ENCODE peak calls at places on chromosomes 7 and 10, in seven cellular contexts. J, S, P, T, I, R and X are unnamed samples. For H3K27me3, the result is how much of the 10 kb centered on the place peaks cover.

GRCh38 chr7:134888141-134888740 is 98.1 kb upstream of the AGBL3 start:
- DNase-seq in J (no peak), S (no peak), P (no peak), T (no peak), I (no peak), R (no peak), X (no peak)

GRCh38 chr10:43350139-43350538 is 21.3 kb upstream of the FXYD4 start:
- DNase-seq in J (no peak), S (peak), P (peak), T (no peak), I (no peak), R (no peak), X (peak)

GRCh38 chr10:92420554-92421275 is 129.7 kb downstream of the MARCHF5 start:
- DNase-seq in J (no peak), S (no peak), P (no peak), T (peak), I (peak), R (no peak), X (peak)

GRCh38 chr10:109881481-109881880 is 41.8 kb downstream of the XPNPEP1 start:
- DNase-seq in J (no peak), S (no peak), P (no peak), T (no peak), I (no peak), R (no peak), X (no peak)

GRCh38 chr10:47359626-47360418 is 11.7 kb downstream of the RBP3 start:
- DNase-seq in J (no peak), S (no peak), P (no peak), T (no peak), I (no peak), R (no peak), X (no peak)

GRCh38 chr10:49486009-49486408 is 52.9 kb downstream of the ERCC6 start:
- DNase-seq in J (no peak), S (no peak), P (no peak), T (no peak), I (no peak), R (no peak), X (no peak)

GRCh38 chr7:50534690-50535290 is 30.4 kb downstream of the DDC start:
- DNase-seq in J (no peak), S (no peak), P (peak), T (no peak), I (no peak), R (no peak), X (peak)

GRCh38 chr7:112892263-112892662 is 102.1 kb upstream of the TMEM168 start:
- DNase-seq in J (no peak), S (no peak), P (no peak), T (no peak), I (no peak), R (no peak), X (no peak)

GRCh38 chr7:4610768-4611467 is 71.2 kb upstream of the FOXK1 start:
- DNase-seq in J (no peak), S (peak), P (peak), T (peak), I (no peak), R (peak), X (peak)

GRCh38 chr7:43766564-43766963 is 8.1 kb downstream of the BLVRA start:
- DNase-seq in J (no peak), S (no peak), P (no peak), T (peak), I (no peak), R (no peak), X (peak)

GRCh38 chr10:133279961-133280283 is 3.3 kb upstream of the ADAM8 start:
- DNase-seq in J (no peak), S (no peak), P (no peak), T (no peak), I (no peak), R (no peak), X (no peak)

GRCh38 chr10:93745411-93746065 is 12.2 kb upstream of the LGI1 start:
- DNase-seq in J (no peak), S (no peak), P (no peak), T (peak), I (no peak), R (no peak), X (peak)

DNA sequence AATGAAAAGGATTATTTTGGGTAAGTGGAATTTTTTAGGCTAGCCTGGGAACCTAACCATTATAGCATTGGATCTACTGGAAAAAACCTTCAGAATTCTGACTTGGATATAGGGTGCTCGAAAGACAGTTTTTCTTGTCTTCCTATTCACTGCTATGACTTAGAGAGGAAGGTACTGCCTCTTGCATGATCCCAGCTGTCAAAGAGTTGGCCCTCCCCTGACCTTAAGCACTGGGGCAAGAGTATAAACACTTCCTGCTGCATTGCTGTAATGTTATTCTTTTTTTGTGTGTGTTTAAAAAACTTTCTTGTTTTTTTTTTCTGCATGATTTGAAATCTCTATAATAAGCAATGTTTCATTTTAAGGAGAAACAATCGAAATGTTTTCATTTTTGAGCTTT is 113.0 kb downstream of the LRMDA start:
- DNase-seq in J (no peak), S (no peak), P (no peak), T (no peak), I (no peak), R (no peak), X (no peak)
- H3K27me3 ChIP-seq in J (under half), S (under half), P (under half), T (under half), I (under half), R (under half), X (under half)

DNA sequence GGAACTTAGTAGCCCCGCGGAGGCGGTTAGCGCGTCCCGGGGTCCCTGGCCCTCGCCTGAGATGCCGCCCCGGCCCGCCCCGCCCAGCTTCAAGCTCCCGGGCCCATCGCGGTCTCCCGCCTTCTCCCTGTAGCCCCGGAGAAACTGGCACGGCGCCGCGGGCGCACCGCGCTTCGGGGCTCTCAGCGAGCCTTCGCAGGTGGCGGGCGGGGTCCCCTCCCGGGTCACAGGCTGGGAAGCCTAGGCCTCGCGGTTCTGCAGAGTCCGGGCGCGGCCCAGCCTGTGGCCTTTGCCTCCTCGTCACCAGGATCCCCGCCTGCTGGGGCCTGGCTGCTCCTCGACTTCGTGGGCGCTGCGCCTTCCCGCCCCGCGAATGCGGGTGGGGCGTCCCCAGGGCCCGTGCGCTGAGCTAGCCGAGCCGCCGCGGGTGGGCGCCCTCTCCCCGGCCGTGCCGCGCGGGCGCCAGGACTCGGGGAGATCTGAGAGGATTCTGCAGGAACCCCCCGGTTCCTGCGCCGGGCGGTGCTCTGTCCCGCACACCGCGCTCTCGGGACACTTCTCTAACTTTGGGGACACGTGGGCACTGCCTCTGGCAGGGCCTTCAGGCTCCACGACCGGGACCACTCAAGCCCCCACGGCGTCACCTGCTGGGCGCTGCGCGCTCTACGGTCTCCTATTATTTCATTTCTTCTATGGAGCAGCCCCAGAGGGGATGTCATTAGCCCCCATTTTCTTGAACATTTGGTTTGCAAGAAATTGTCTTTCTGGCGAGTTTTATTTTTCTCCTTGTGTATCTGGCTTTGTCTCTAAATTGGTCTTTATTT is 683 bp upstream of the RGS10 start:
- DNase-seq in J (no peak), S (peak), P (peak), T (peak), I (peak), R (peak), X (peak)
- H3K27me3 ChIP-seq in J (under half), S (under half), P (under half), T (half or more), I (under half), R (under half), X (under half)

GRCh38 chr10:101215397-101216206 is 13.7 kb downstream of the LBX1 start:
- DNase-seq in J (no peak), S (no peak), P (peak), T (peak), I (no peak), R (no peak), X (no peak)
- H3K27me3 ChIP-seq in J (half or more), S (half or more), P (half or more), T (half or more), I (half or more), R (half or more), X (half or more)

GRCh38 chr7:149689591-149689845 is 83.9 kb downstream of the ZNF467 start:
- DNase-seq in J (no peak), S (no peak), P (no peak), T (no peak), I (no peak), R (no peak), X (no peak)
- H3K27me3 ChIP-seq in J (under half), S (under half), P (under half), T (under half), I (under half), R (under half), X (under half)

GRCh38 chr10:80279146-80279545 is 10.3 kb downstream of the MAT1A start:
- DNase-seq in J (no peak), S (no peak), P (no peak), T (no peak), I (no peak), R (no peak), X (no peak)
- H3K27me3 ChIP-seq in J (under half), S (under half), P (under half), T (under half), I (under half), R (under half), X (under half)

DNA sequence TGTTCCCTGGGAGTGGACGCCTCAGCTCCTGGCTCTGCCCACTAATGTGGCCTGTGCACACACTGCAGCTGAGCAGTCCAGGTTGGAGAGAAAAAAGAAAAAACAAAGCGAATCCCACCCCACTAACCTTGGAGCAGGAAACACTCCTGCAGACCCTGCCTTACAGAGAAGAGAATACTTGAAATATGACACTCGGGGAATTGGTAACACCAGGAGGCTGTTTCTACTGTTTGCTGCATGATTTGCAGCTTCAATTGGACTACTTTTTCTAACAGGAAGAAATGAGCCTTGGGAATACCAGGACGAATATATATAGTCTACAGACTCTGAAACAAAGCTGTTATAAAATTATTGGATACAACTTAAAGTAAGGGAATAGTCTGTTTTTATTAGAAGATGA is 22.2 kb downstream of the CDHR3 start:
- DNase-seq in J (no peak), S (no peak), P (no peak), T (no peak), I (no peak), R (no peak), X (no peak)
- H3K27me3 ChIP-seq in J (under half), S (under half), P (under half), T (under half), I (under half), R (under half), X (under half)

DNA sequence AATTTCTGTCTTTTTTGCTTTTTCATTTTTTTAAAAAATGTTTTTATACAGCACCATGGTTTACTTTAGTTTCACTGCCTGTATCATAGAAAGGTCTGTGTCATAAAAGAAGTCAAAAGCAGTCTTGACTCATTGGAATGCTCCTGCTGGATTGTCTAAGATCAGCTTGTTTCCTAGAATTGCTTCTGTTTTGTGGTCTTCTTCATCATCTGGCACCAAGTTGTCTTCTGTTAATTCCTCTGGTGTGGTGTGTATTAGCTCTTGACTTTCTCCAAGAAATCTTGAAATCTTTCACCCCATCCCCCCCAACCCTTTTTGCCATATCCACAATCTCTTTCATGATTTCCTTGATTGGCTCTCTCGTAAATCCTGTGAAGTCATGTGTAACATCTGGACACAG is 250.3 kb upstream of the CXCL12 start:
- DNase-seq in J (no peak), S (no peak), P (no peak), T (no peak), I (no peak), R (no peak), X (no peak)
- H3K27me3 ChIP-seq in J (under half), S (under half), P (under half), T (under half), I (under half), R (under half), X (under half)

GRCh38 chr7:54799792-54800191 is 40.8 kb upstream of the SEC61G start:
- DNase-seq in J (no peak), S (no peak), P (no peak), T (no peak), I (no peak), R (no peak), X (no peak)

GRCh38 chr7:54796853-54797252 is 37.8 kb upstream of the SEC61G start:
- DNase-seq in J (no peak), S (no peak), P (no peak), T (no peak), I (no peak), R (no peak), X (no peak)

GRCh38 chr7:54802841-54803240 is 43.8 kb upstream of the SEC61G start:
- DNase-seq in J (no peak), S (no peak), P (no peak), T (no peak), I (no peak), R (no peak), X (no peak)

GRCh38 chr7:54798569-54798968 is 39.6 kb upstream of the SEC61G start:
- DNase-seq in J (no peak), S (no peak), P (no peak), T (no peak), I (no peak), R (no peak), X (no peak)

DNA sequence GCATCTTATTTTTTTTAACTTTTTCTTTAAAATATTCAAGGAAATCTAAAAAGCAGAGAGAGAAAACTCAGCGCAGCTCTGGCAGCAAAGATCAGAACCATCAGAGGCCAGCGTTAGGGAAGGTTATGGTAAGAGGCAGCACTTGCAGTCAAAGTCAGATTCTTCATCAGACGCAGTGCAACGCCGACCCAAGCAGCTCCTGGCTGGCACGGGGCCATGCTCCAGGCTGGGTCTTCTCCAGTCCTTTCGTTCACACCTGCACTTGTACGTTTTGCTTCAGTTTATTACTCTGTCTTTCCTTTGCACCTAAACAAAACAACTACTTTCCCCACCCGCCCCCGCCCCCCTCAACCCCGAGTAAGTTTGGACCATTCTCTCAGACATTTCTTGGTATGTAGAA is 43.1 kb upstream of the SEC61G start:
- DNase-seq in J (no peak), S (no peak), P (no peak), T (no peak), I (no peak), R (no peak), X (no peak)
- H3K27me3 ChIP-seq in J (under half), S (under half), P (under half), T (under half), I (under half), R (under half), X (under half)

GRCh38 chr7:114128880-114129279 is 210.1 kb upstream of the PPP1R3A start:
- DNase-seq in J (no peak), S (no peak), P (no peak), T (no peak), I (no peak), R (no peak), X (no peak)

GRCh38 chr7:114133717-114134116 is 214.9 kb upstream of the PPP1R3A start:
- DNase-seq in J (no peak), S (no peak), P (no peak), T (no peak), I (no peak), R (no peak), X (no peak)

GRCh38 chr7:114130860-114131259 is 212.1 kb upstream of the PPP1R3A start:
- DNase-seq in J (no peak), S (no peak), P (no peak), T (no peak), I (no peak), R (no peak), X (no peak)
- H3K27me3 ChIP-seq in J (under half), S (under half), P (under half), T (under half), I (under half), R (under half), X (under half)

GRCh38 chr10:127735723-127736221 is 1.2 kb upstream of the FOXI2 start:
- DNase-seq in J (no peak), S (no peak), P (no peak), T (peak), I (no peak), R (no peak), X (peak)
- H3K27me3 ChIP-seq in J (under half), S (half or more), P (under half), T (half or more), I (half or more), R (under half), X (half or more)